ENCODE peak calls at places on chromosomes 7 and 10, in ten cellular contexts. One of them, this sample, is unnamed.

GRCh38 chr10:119536508-119536837 is 6.0 kb downstream of the RGS10 start:
- DNase-seq in PC-3: no peak
- DNase-seq in HCT116: no peak
- DNase-seq in transverse colon: no peak
- DNase-seq in upper lobe of right lung: no peak
- DNase-seq in AG04449: no peak
- DNase-seq in dorsolateral prefrontal cortex: no peak
- DNase-seq in DND-41: no peak
- DNase-seq in astrocyte: no peak
- DNase-seq in astrocyte of the spinal cord: no peak
- DNase-seq in this sample: no peak

GRCh38 chr10:6267941-6268340 is 65.2 kb downstream of the PFKFB3 start:
- DNase-seq in transverse colon: no peak
- DNase-seq in astrocyte: peak
- DNase-seq in upper lobe of right lung: no peak
- DNase-seq in PC-3: no peak
- DNase-seq in DND-41: no peak
- DNase-seq in dorsolateral prefrontal cortex: no peak
- DNase-seq in AG04449: no peak
- DNase-seq in astrocyte of the spinal cord: no peak
- DNase-seq in HCT116: no peak
- DNase-seq in this sample: no peak

GRCh38 chr10:131743190-131744151 is 157.3 kb upstream of the PPP2R2D start:
- DNase-seq in DND-41: peak
- DNase-seq in dorsolateral prefrontal cortex: peak
- DNase-seq in AG04449: no peak
- DNase-seq in astrocyte of the spinal cord: no peak
- DNase-seq in HCT116: no peak
- DNase-seq in transverse colon: no peak
- DNase-seq in PC-3: no peak
- DNase-seq in astrocyte: no peak
- DNase-seq in upper lobe of right lung: no peak
- DNase-seq in this sample: no peak

GRCh38 chr10:112584276-112584675 is 137.3 kb downstream of the VTI1A start:
- DNase-seq in HCT116: no peak
- DNase-seq in upper lobe of right lung: no peak
- DNase-seq in AG04449: no peak
- DNase-seq in astrocyte: peak
- DNase-seq in transverse colon: no peak
- DNase-seq in dorsolateral prefrontal cortex: no peak
- DNase-seq in PC-3: peak
- DNase-seq in astrocyte of the spinal cord: no peak
- DNase-seq in DND-41: no peak
- DNase-seq in this sample: no peak

GRCh38 chr7:39683216-39683845 is 60.0 kb downstream of the RALA start:
- DNase-seq in AG04449: no peak
- DNase-seq in dorsolateral prefrontal cortex: no peak
- DNase-seq in DND-41: no peak
- DNase-seq in astrocyte of the spinal cord: peak
- DNase-seq in HCT116: no peak
- DNase-seq in transverse colon: no peak
- DNase-seq in upper lobe of right lung: no peak
- DNase-seq in astrocyte: peak
- DNase-seq in PC-3: no peak
- DNase-seq in this sample: no peak

GRCh38 chr10:103153302-103153759 is 39.7 kb downstream of the NT5C2 start:
- DNase-seq in HCT116: no peak
- DNase-seq in dorsolateral prefrontal cortex: no peak
- DNase-seq in astrocyte of the spinal cord: peak
- DNase-seq in AG04449: no peak
- DNase-seq in transverse colon: no peak
- DNase-seq in DND-41: no peak
- DNase-seq in PC-3: no peak
- DNase-seq in upper lobe of right lung: no peak
- DNase-seq in astrocyte: no peak
- DNase-seq in this sample: no peak

GRCh38 chr7:44114586-44115310 is 8.6 kb downstream of the POLD2 start:
- DNase-seq in AG04449: no peak
- DNase-seq in astrocyte: no peak
- DNase-seq in astrocyte of the spinal cord: no peak
- DNase-seq in transverse colon: no peak
- DNase-seq in dorsolateral prefrontal cortex: peak
- DNase-seq in HCT116: no peak
- DNase-seq in PC-3: no peak
- DNase-seq in upper lobe of right lung: no peak
- DNase-seq in DND-41: peak
- DNase-seq in this sample: no peak

GRCh38 chr7:99631311-99632109 is 14.8 kb downstream of the ZSCAN25 start:
- DNase-seq in upper lobe of right lung: no peak
- DNase-seq in astrocyte: no peak
- DNase-seq in AG04449: no peak
- DNase-seq in HCT116: no peak
- DNase-seq in transverse colon: no peak
- DNase-seq in astrocyte of the spinal cord: peak
- DNase-seq in PC-3: peak
- DNase-seq in dorsolateral prefrontal cortex: peak
- DNase-seq in DND-41: no peak
- DNase-seq in this sample: no peak

DNA sequence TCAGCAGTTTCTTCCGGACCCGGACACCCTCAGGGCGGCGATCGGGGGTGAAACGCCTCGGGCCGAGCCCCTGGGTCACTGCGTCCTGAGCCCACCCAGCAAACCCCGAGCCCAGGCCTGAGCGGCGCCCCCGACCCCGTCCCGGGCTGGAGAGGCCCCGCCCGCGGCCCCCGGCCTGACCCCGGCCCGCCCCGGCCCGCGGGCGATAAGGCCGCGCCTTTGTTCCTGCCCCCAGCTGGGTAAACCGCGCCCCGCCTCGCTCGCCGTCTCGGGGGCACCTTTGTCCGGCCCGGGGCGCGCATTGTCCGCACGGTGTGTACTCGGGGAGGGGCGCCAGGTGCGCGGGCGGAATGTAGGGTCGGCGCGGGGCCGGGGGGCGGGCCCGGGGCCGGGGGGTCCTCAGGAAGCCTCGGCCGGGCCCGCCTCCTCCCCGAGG is 10.8 kb downstream of the MNX1 start:
- DNase-seq in dorsolateral prefrontal cortex: no peak
- DNase-seq in HCT116: no peak
- DNase-seq in PC-3: no peak
- DNase-seq in upper lobe of right lung: peak
- DNase-seq in astrocyte: no peak
- DNase-seq in astrocyte of the spinal cord: no peak
- DNase-seq in DND-41: no peak
- DNase-seq in AG04449: no peak
- DNase-seq in transverse colon: peak
- DNase-seq in this sample: no peak
- H3K4me3 ChIP-seq in dorsolateral prefrontal cortex: peak
- H3K4me3 ChIP-seq in HCT116: peak
- H3K4me3 ChIP-seq in PC-3: peak
- H3K4me3 ChIP-seq in upper lobe of right lung: peak
- H3K4me3 ChIP-seq in astrocyte: no peak
- H3K4me3 ChIP-seq in astrocyte of the spinal cord: no peak
- H3K4me3 ChIP-seq in DND-41: no peak
- H3K4me3 ChIP-seq in AG04449: no peak
- H3K4me3 ChIP-seq in transverse colon: peak
- H3K4me3 ChIP-seq in this sample: peak

GRCh38 chr7:131066635-131067034 is 261.0 kb upstream of the MKLN1 start:
- DNase-seq in astrocyte of the spinal cord: peak
- DNase-seq in AG04449: no peak
- DNase-seq in HCT116: no peak
- DNase-seq in astrocyte: no peak
- DNase-seq in upper lobe of right lung: no peak
- DNase-seq in dorsolateral prefrontal cortex: no peak
- DNase-seq in DND-41: no peak
- DNase-seq in transverse colon: no peak
- DNase-seq in PC-3: peak
- DNase-seq in this sample: no peak

GRCh38 chr7:131071786-131072504 is 255.7 kb upstream of the MKLN1 start:
- DNase-seq in AG04449: no peak
- DNase-seq in transverse colon: peak
- DNase-seq in astrocyte of the spinal cord: peak
- DNase-seq in PC-3: peak
- DNase-seq in HCT116: no peak
- DNase-seq in DND-41: no peak
- DNase-seq in dorsolateral prefrontal cortex: no peak
- DNase-seq in upper lobe of right lung: no peak
- DNase-seq in astrocyte: peak
- DNase-seq in this sample: no peak

GRCh38 chr7:131072505-131073091 is 255.1 kb upstream of the MKLN1 start:
- DNase-seq in upper lobe of right lung: no peak
- DNase-seq in AG04449: no peak
- DNase-seq in PC-3: peak
- DNase-seq in DND-41: no peak
- DNase-seq in astrocyte: peak
- DNase-seq in transverse colon: no peak
- DNase-seq in dorsolateral prefrontal cortex: no peak
- DNase-seq in astrocyte of the spinal cord: peak
- DNase-seq in HCT116: no peak
- DNase-seq in this sample: no peak

GRCh38 chr7:131067220-131067619 is 260.5 kb upstream of the MKLN1 start:
- DNase-seq in AG04449: no peak
- DNase-seq in DND-41: no peak
- DNase-seq in HCT116: no peak
- DNase-seq in PC-3: no peak
- DNase-seq in upper lobe of right lung: no peak
- DNase-seq in astrocyte: no peak
- DNase-seq in astrocyte of the spinal cord: no peak
- DNase-seq in dorsolateral prefrontal cortex: peak
- DNase-seq in transverse colon: no peak
- DNase-seq in this sample: no peak

GRCh38 chr7:131068604-131069021 is 259.1 kb upstream of the MKLN1 start:
- DNase-seq in DND-41: no peak
- DNase-seq in HCT116: no peak
- DNase-seq in astrocyte: peak
- DNase-seq in upper lobe of right lung: no peak
- DNase-seq in dorsolateral prefrontal cortex: no peak
- DNase-seq in astrocyte of the spinal cord: peak
- DNase-seq in transverse colon: no peak
- DNase-seq in AG04449: no peak
- DNase-seq in PC-3: peak
- DNase-seq in this sample: no peak
- TF ChIP-seq CTCF in DND-41: peak
- TF ChIP-seq CTCF in HCT116: peak
- TF ChIP-seq CTCF in astrocyte: peak
- TF ChIP-seq CTCF in upper lobe of right lung: peak
- TF ChIP-seq CTCF in dorsolateral prefrontal cortex: peak
- TF ChIP-seq CTCF in astrocyte of the spinal cord: peak
- TF ChIP-seq CTCF in transverse colon: peak
- TF ChIP-seq CTCF in AG04449: peak
- TF ChIP-seq CTCF in PC-3: peak
- TF ChIP-seq CTCF in this sample: peak

DNA sequence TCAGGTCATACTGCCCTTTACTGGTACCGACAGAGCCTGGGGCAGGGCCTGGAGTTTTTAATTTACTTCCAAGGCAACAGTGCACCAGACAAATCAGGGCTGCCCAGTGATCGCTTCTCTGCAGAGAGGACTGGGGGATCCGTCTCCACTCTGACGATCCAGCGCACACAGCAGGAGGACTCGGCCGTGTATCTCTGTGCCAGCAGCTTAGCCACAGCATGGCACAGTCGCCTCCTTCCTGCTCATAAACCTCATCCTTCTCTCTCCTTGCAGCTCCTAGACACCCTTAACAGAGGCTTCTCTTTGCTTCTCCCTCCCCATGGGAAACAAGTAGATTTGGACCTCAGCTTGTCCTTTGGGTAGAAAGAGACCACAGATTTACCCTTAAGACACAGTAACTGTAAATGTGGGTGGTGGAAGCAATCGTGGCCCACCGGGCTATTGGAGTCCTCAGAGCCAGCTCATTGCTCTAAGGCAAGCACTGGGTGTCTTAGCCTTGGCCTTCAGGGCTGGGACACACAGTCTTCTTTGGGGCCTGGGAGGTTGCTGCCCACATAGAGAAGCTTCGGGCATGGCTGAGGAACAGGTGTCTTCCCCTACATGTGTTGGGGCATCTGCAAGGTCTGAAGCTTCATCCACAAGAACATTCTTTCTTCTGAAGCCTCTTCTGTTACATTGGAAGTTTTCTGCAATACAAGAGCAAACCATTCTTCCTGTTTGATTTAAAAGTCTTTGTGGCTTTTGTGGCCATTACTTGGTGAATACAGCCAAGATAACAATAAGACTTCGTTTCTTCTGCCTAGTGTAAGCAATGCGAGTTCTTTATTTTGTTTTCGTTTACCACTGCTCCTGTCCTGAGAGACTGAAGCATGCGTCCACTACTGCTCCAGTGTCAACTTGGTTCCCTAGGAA is 95.5 kb upstream of the PRSS58 start:
- DNase-seq in astrocyte of the spinal cord: no peak
- DNase-seq in upper lobe of right lung: no peak
- DNase-seq in transverse colon: no peak
- DNase-seq in astrocyte: no peak
- DNase-seq in DND-41: peak
- DNase-seq in AG04449: no peak
- DNase-seq in dorsolateral prefrontal cortex: no peak
- DNase-seq in PC-3: no peak
- DNase-seq in HCT116: no peak
- DNase-seq in this sample: no peak
- H3K4me3 ChIP-seq in astrocyte of the spinal cord: no peak
- H3K4me3 ChIP-seq in upper lobe of right lung: no peak
- H3K4me3 ChIP-seq in transverse colon: no peak
- H3K4me3 ChIP-seq in astrocyte: no peak
- H3K4me3 ChIP-seq in DND-41: peak
- H3K4me3 ChIP-seq in AG04449: no peak
- H3K4me3 ChIP-seq in dorsolateral prefrontal cortex: no peak
- H3K4me3 ChIP-seq in PC-3: no peak
- H3K4me3 ChIP-seq in HCT116: no peak
- H3K4me3 ChIP-seq in this sample: no peak

GRCh38 chr10:124447741-124448466 is 1.9 kb downstream of the NKX1-2 start:
- DNase-seq in dorsolateral prefrontal cortex: no peak
- DNase-seq in AG04449: no peak
- DNase-seq in PC-3: no peak
- DNase-seq in transverse colon: no peak
- DNase-seq in astrocyte of the spinal cord: no peak
- DNase-seq in HCT116: no peak
- DNase-seq in astrocyte: no peak
- DNase-seq in upper lobe of right lung: no peak
- DNase-seq in DND-41: no peak
- DNase-seq in this sample: no peak

GRCh38 chr10:124448696-124449169 is 1.1 kb downstream of the NKX1-2 start:
- DNase-seq in PC-3: no peak
- DNase-seq in transverse colon: no peak
- DNase-seq in astrocyte of the spinal cord: no peak
- DNase-seq in DND-41: no peak
- DNase-seq in dorsolateral prefrontal cortex: no peak
- DNase-seq in upper lobe of right lung: no peak
- DNase-seq in HCT116: no peak
- DNase-seq in astrocyte: no peak
- DNase-seq in AG04449: no peak
- DNase-seq in this sample: no peak

GRCh38 chr10:124450783-124451057 is 885 bp upstream of the NKX1-2 start:
- DNase-seq in AG04449: no peak
- DNase-seq in dorsolateral prefrontal cortex: no peak
- DNase-seq in astrocyte: no peak
- DNase-seq in astrocyte of the spinal cord: no peak
- DNase-seq in HCT116: no peak
- DNase-seq in DND-41: no peak
- DNase-seq in transverse colon: no peak
- DNase-seq in upper lobe of right lung: no peak
- DNase-seq in PC-3: no peak
- DNase-seq in this sample: no peak

GRCh38 chr10:124450010-124450782 is at the start of gene NKX1-2:
- DNase-seq in astrocyte of the spinal cord: no peak
- DNase-seq in upper lobe of right lung: no peak
- DNase-seq in AG04449: no peak
- DNase-seq in HCT116: peak
- DNase-seq in DND-41: no peak
- DNase-seq in dorsolateral prefrontal cortex: peak
- DNase-seq in PC-3: no peak
- DNase-seq in astrocyte: no peak
- DNase-seq in transverse colon: no peak
- DNase-seq in this sample: no peak

GRCh38 chr10:124449170-124450009 is 445 bp downstream of the NKX1-2 start:
- DNase-seq in AG04449: no peak
- DNase-seq in astrocyte: no peak
- DNase-seq in dorsolateral prefrontal cortex: no peak
- DNase-seq in PC-3: peak
- DNase-seq in HCT116: no peak
- DNase-seq in astrocyte of the spinal cord: no peak
- DNase-seq in upper lobe of right lung: no peak
- DNase-seq in transverse colon: no peak
- DNase-seq in DND-41: no peak
- DNase-seq in this sample: no peak
- TF ChIP-seq CTCF in AG04449: no peak
- TF ChIP-seq CTCF in astrocyte: no peak
- TF ChIP-seq CTCF in dorsolateral prefrontal cortex: no peak
- TF ChIP-seq CTCF in PC-3: no peak
- TF ChIP-seq CTCF in HCT116: no peak
- TF ChIP-seq CTCF in astrocyte of the spinal cord: no peak
- TF ChIP-seq CTCF in upper lobe of right lung: no peak
- TF ChIP-seq CTCF in transverse colon: no peak
- TF ChIP-seq CTCF in DND-41: no peak
- TF ChIP-seq CTCF in this sample: no peak

This sample was measured in GM12864.